ENCODE peak calls at places on chromosome 22, in ten cellular contexts. S is mammary epithelial cell, C is neuronal stem cell, K is IMR-90, O is HCT116, P is neural progenitor cell, Q is K562, B is mesendoderm, W is kidney, A is DND-41. D is an unnamed sample.

GRCh38 chr22:47145883-47146282 is 383.4 kb downstream of the TBC1D22A start:
- DNase-seq in S (no peak), C (no peak), K (no peak), O (no peak), P (no peak), Q (no peak), B (no peak), W (no peak), A (no peak), D (no peak)

GRCh38 chr22:24516301-24516737 is 21.2 kb downstream of the UPB1 start:
- DNase-seq in S (peak), C (no peak), K (peak), O (no peak), P (no peak), Q (no peak), B (peak), W (no peak), A (no peak), D (peak)

GRCh38 chr22:45224988-45225731 is 15.5 kb downstream of the KIAA0930 start:
- DNase-seq in S (no peak), C (no peak), K (no peak), O (no peak), P (no peak), Q (no peak), B (no peak), W (no peak), A (no peak), D (no peak)

GRCh38 chr22:47613606-47614350 is 851.3 kb downstream of the TBC1D22A start:
- DNase-seq in S (no peak), C (no peak), K (no peak), O (no peak), P (no peak), Q (no peak), B (no peak), W (peak), A (no peak), D (no peak)

GRCh38 chr22:44669725-44670027 is 32.3 kb upstream of the PRR5 start:
- DNase-seq in S (no peak), C (no peak), K (peak), O (no peak), P (peak), Q (peak), B (peak), W (peak), A (no peak), D (peak)

GRCh38 chr22:32836286-32836859 is 34.9 kb downstream of the TIMP3 start:
- DNase-seq in S (no peak), C (no peak), K (peak), O (no peak), P (peak), Q (peak), B (peak), W (no peak), A (peak), D (peak)

GRCh38 chr22:46180370-46181137 is 30.2 kb downstream of the PPARA start:
- DNase-seq in S (no peak), C (no peak), K (no peak), O (no peak), P (no peak), Q (peak), B (peak), W (no peak), A (peak), D (peak)

GRCh38 chr22:29830585-29830984 is 7.5 kb downstream of the ASCC2 start:
- DNase-seq in S (no peak), C (no peak), K (no peak), O (no peak), P (no peak), Q (no peak), B (no peak), W (no peak), A (no peak), D (no peak)

GRCh38 chr22:41216984-41217383 is 11.9 kb downstream of the L3MBTL2 start:
- DNase-seq in S (no peak), C (no peak), K (peak), O (no peak), P (no peak), Q (no peak), B (no peak), W (no peak), A (no peak), D (no peak)

GRCh38 chr22:49972163-49973017 is 11.8 kb downstream of the PIM3 start:
- DNase-seq in S (no peak), C (no peak), K (no peak), O (no peak), P (no peak), Q (peak), B (no peak), W (peak), A (no peak), D (no peak)

GRCh38 chr22:43289551-43289963 is 53.6 kb downstream of the SCUBE1 start:
- DNase-seq in S (no peak), C (no peak), K (peak), O (no peak), P (no peak), Q (no peak), B (no peak), W (no peak), A (no peak), D (peak)
- H3K4me3 ChIP-seq in S (no peak), C (no peak), K (no peak), O (no peak), P (no peak), Q (no peak), B (no peak), W (peak), A (no peak), D (peak)

DNA sequence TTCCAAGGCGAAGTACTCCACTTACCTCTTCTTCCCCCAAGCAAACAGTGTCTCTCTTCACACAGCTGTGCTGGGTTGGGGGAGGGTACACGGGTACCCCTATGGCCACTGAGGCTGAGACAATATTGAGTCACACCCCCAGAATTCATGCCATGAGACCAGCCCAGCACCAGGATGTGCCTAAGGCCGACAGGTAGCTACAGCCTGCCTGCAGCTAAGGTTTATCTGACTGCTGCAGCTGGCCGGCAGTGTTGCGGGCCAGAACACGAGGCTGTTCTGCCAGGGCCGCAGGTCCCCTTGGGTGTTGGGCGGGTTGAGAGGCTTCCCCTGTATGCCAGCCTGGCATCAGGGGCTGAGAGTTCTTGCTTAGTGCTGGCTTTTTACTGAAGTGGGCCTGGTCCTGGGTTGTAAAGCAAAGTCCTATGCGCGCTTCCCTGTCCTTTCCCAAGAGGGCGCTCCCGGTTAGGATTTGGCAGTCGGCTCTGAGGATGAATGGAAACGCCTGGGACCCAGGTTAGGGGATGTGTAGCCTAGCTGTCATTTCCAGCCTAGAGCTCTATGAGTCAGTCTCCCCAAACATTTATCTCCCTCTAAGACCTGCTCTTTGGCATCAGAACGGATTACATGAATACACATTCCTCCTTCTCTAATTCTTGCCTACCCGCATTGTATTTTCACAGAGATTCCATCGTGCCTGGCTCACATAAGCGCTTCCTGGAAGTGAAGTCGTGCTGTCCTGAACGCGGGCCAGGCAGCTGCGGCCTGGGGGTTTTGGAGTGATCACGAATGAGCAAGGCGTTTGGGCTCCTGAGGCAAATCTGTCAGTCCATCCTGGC is 7.1 kb downstream of the USP18 start:
- DNase-seq in S (peak), C (peak), K (peak), O (peak), P (peak), Q (peak), B (peak), W (no peak), A (peak), D (peak)
- H3K9ac ChIP-seq in S (no peak), C (no peak), K (peak), O (no peak), P (no peak), Q (no peak), B (peak), W (no peak), A (no peak), D (peak)

GRCh38 chr22:36816338-36816634 is 549 bp downstream of the PVALB start:
- DNase-seq in S (no peak), C (no peak), K (no peak), O (no peak), P (peak), Q (no peak), B (peak), W (no peak), A (no peak), D (no peak)
- H3K4me3 ChIP-seq in S (no peak), C (peak), K (no peak), O (no peak), P (peak), Q (no peak), B (no peak), W (no peak), A (no peak), D (no peak)

DNA sequence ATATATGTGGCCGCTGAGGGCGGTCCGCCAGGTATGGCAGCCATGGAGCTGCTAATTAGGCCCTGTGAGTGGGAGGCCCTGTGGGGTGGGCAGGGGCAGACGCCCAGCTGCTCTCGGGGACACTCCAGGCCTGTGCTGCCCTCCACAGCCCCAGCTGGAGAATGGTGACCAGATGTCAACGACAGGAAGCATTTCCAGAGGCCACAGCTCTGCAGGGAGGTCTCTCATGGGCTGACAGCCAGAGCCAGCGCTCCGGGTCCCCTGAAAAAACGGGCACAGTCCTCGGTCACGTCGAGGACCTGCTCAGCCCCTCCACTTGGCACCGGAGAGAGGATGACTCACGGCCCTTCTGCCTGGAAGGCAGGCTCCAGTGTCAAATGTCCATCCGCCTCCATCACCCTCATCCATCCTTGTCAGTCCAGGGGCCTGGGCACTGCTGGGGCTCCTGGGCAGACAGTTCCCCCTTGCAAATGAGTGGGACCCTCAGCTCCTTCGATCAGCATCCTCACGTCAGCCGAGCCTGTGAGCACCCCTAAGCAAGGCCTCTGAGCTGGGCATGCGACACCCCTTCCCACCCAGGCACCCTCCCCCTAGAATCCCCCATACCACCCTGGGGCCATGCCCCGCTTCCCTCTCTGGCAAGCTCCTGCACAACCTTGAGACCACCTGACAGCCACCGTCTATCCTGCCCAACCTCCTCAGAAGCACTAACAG is 1.9 kb downstream of the BID start:
- DNase-seq in S (no peak), C (no peak), K (peak), O (no peak), P (no peak), Q (no peak), B (no peak), W (peak), A (no peak), D (peak)
- H3K9ac ChIP-seq in S (no peak), C (peak), K (peak), O (no peak), P (no peak), Q (peak), B (peak), W (no peak), A (peak), D (peak)

GRCh38 chr22:42934338-42934737 is 77.3 kb upstream of the ARFGAP3 start:
- DNase-seq in S (no peak), C (no peak), K (no peak), O (no peak), P (no peak), Q (no peak), B (no peak), W (no peak), A (no peak), D (no peak)
- H3K4me3 ChIP-seq in S (no peak), C (no peak), K (no peak), O (no peak), P (no peak), Q (no peak), B (no peak), W (no peak), A (no peak), D (peak)

DNA sequence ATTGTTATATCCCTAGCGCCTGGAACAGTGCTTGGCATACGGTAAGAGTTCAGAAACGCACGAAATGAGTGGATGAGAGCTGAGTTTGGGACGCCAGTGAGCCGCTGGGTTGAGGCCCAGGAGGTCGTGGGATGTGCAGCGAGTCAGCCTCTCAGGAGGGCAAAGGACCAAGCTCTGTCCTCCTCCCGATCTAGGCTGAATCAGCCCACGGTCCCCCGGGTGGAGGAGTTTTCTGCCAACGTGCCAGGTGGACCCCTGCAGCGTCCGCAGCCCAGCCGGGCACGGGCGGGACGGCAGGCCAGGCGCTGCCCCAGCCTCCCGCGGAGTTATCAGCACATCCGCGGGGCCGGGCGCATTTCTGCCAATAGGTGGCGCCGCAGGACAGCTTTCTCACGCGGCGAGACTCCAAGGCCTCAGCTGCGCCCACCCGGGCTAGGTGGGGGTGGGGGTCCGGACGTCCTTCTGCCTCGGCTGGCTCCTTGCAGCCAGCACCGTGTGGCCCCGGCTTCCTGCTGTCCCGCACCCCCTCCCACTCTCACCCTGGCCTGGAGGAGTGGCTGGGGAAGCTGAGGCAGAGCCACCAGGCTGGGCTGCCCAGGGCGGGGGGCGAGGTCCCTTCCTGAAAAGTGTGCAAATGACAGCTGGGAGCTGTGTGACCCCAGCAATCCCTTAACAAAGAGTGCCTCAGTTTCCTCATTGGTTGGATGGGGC is 2.2 kb upstream of the RPS19BP1 start:
- DNase-seq in S (peak), C (peak), K (peak), O (no peak), P (peak), Q (peak), B (peak), W (peak), A (peak), D (peak)
- H3K9ac ChIP-seq in S (no peak), C (peak), K (peak), O (peak), P (no peak), Q (peak), B (peak), W (no peak), A (peak), D (peak)

GRCh38 chr22:35834080-35834479 is 116.4 kb downstream of the APOL5 start:
- DNase-seq in S (no peak), C (no peak), K (no peak), O (no peak), P (no peak), Q (no peak), B (no peak), W (no peak), A (no peak), D (no peak)
- H3K4me3 ChIP-seq in S (no peak), C (no peak), K (no peak), O (no peak), P (no peak), Q (no peak), B (no peak), W (no peak), A (no peak), D (peak)

DNA sequence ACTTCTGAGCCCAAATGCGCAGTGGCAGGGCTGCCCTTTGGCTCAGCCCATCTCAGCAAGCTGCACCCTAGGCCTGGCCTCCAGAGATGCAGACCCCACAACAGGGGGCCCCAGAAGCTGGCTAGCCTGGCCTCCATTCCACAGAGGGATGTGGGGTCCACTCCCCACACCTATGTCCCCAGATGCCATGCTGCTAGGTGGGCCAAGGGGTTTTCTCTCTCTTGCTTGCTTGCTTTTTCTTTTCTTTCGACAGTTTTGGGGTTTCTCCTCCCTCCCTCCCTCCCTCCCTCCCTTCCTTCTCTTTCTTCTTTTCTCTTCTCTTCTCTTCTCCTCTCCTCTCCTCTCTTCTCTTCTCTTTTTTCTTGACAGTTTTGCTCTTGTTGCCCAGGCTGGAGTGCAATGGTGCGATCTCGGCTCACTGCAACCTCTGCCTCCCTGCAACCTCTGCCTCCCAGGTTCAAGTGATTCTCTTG is 9.6 kb downstream of the SCARF2 start:
- DNase-seq in S (no peak), C (no peak), K (no peak), O (no peak), P (no peak), Q (no peak), B (no peak), W (peak), A (no peak), D (no peak)
- H3K9ac ChIP-seq in S (no peak), C (no peak), K (no peak), O (no peak), P (no peak), Q (no peak), B (no peak), W (no peak), A (no peak), D (no peak)

GRCh38 chr22:36367479-36367878 is 20.3 kb downstream of the MYH9 start:
- DNase-seq in S (no peak), C (no peak), K (no peak), O (no peak), P (no peak), Q (no peak), B (no peak), W (no peak), A (no peak), D (no peak)

GRCh38 chr22:36368359-36368983 is 19.3 kb downstream of the MYH9 start:
- DNase-seq in S (peak), C (peak), K (peak), O (no peak), P (peak), Q (peak), B (peak), W (no peak), A (no peak), D (peak)

GRCh38 chr22:36371920-36372319 is 15.8 kb downstream of the MYH9 start:
- DNase-seq in S (no peak), C (no peak), K (peak), O (no peak), P (no peak), Q (no peak), B (peak), W (no peak), A (no peak), D (no peak)

GRCh38 chr22:36369004-36369921 is 18.5 kb downstream of the MYH9 start:
- DNase-seq in S (no peak), C (no peak), K (peak), O (no peak), P (no peak), Q (no peak), B (peak), W (no peak), A (no peak), D (no peak)

GRCh38 chr22:36369922-36370781 is 17.6 kb downstream of the MYH9 start:
- DNase-seq in S (peak), C (no peak), K (peak), O (no peak), P (peak), Q (peak), B (peak), W (no peak), A (no peak), D (peak)
- H3K4me3 ChIP-seq in S (no peak), C (no peak), K (no peak), O (no peak), P (no peak), Q (no peak), B (no peak), W (no peak), A (no peak), D (no peak)

DNA sequence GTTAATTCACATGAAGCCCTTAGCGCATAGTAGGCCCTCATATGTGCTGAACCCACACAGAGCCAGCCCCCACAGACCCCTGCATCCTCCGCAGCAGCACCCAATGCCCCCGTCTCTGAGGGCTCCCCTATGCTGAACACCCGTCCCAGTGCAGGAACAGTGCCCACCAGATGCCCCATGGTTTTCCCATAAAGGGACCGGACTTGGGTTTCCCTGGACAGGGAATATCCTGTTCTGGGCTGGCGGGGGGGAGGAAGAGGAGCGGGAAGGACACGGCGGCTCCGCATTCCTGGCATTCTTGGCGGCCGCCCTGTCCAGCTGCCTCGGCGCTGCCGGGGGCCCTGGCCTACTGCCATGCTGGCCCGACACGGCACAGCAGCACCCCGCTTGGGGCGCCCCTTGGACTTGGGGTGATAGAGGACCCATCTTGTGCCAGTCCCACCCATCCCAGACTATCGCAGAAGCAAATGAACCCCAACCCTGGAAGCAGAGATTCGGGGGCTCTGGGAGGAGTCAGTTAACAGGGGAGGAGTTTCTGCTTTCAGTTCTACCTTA is 23.7 kb upstream of the CBX7 start:
- DNase-seq in S (no peak), C (peak), K (peak), O (no peak), P (peak), Q (no peak), B (peak), W (peak), A (no peak), D (peak)
- H3K9ac ChIP-seq in S (no peak), C (no peak), K (peak), O (peak), P (no peak), Q (no peak), B (peak), W (no peak), A (no peak), D (peak)

D was measured in adipocyte.